ENCODE peak calls at places on chromosomes 11 and 22, in five cellular contexts. One of them, this sample, is unnamed.

GRCh38 chr11:17481905-17482304 is 5.3 kb upstream of the ABCC8 start:
- DNase-seq in K562: no peak
- DNase-seq in adrenal gland: no peak
- DNase-seq in SJCRH30: no peak
- DNase-seq in fibroblast of lung: no peak
- DNase-seq in this sample: no peak

GRCh38 chr11:8693555-8693954 is 11.0 kb downstream of the RPL27A start:
- DNase-seq in K562: no peak
- DNase-seq in adrenal gland: no peak
- DNase-seq in SJCRH30: no peak
- DNase-seq in fibroblast of lung: no peak
- DNase-seq in this sample: no peak

GRCh38 chr11:102237096-102237735 is 80.1 kb upstream of the BIRC3 start:
- DNase-seq in K562: no peak
- DNase-seq in adrenal gland: no peak
- DNase-seq in SJCRH30: peak; percentile 34
- DNase-seq in fibroblast of lung: peak; percentile 89
- DNase-seq in this sample: no peak

GRCh38 chr11:64998690-64999431 is 2.1 kb upstream of the BATF2 start:
- DNase-seq in K562: no peak
- DNase-seq in adrenal gland: no peak
- DNase-seq in SJCRH30: no peak
- DNase-seq in fibroblast of lung: no peak
- DNase-seq in this sample: no peak

GRCh38 chr11:17714356-17714854 is 5.0 kb upstream of the MYOD1 start:
- DNase-seq in K562: no peak
- DNase-seq in adrenal gland: no peak
- DNase-seq in SJCRH30: peak; percentile 99
- DNase-seq in fibroblast of lung: no peak
- DNase-seq in this sample: no peak

GRCh38 chr22:49604732-49605302 is 222.9 kb downstream of the BRD1 start:
- DNase-seq in K562: no peak
- DNase-seq in adrenal gland: no peak
- DNase-seq in SJCRH30: no peak
- DNase-seq in fibroblast of lung: no peak
- DNase-seq in this sample: no peak

GRCh38 chr22:44260216-44261035 is 52.3 kb downstream of the SHISAL1 start:
- DNase-seq in K562: no peak
- DNase-seq in adrenal gland: no peak
- DNase-seq in SJCRH30: no peak
- DNase-seq in fibroblast of lung: no peak
- DNase-seq in this sample: no peak

GRCh38 chr22:50672471-50673230 is at the start of gene SHANK3:
- DNase-seq in K562: no peak
- DNase-seq in adrenal gland: peak; percentile 57
- DNase-seq in SJCRH30: no peak
- DNase-seq in fibroblast of lung: no peak
- DNase-seq in this sample: no peak

GRCh38 chr22:42912049-42912448 is 55.0 kb upstream of the ARFGAP3 start:
- DNase-seq in K562: no peak
- DNase-seq in adrenal gland: no peak
- DNase-seq in SJCRH30: no peak
- DNase-seq in fibroblast of lung: no peak
- DNase-seq in this sample: no peak
- H3K27ac ChIP-seq in K562: no peak overlapping the region
- H3K27ac ChIP-seq in adrenal gland: peak overlapping the region; percentile 0
- H3K27ac ChIP-seq in SJCRH30: no peak overlapping the region
- H3K27ac ChIP-seq in fibroblast of lung: no peak overlapping the region
- H3K27ac ChIP-seq in this sample: no peak overlapping the region

GRCh38 chr11:2149471-2150205 is 10.4 kb upstream of the IGF2 start:
- DNase-seq in K562: no peak
- DNase-seq in adrenal gland: no peak
- DNase-seq in SJCRH30: no peak
- DNase-seq in fibroblast of lung: no peak
- DNase-seq in this sample: no peak
- H3K27me3 ChIP-seq in K562: peaks cover 55% of the 10 kb centered on the region
- H3K27me3 ChIP-seq in adrenal gland: peaks cover 20% of the 10 kb centered on the region
- H3K27me3 ChIP-seq in SJCRH30: no peaks in the 10 kb centered on the region
- H3K27me3 ChIP-seq in fibroblast of lung: peaks cover 19% of the 10 kb centered on the region
- H3K27me3 ChIP-seq in this sample: peaks cover 38% of the 10 kb centered on the region

DNA sequence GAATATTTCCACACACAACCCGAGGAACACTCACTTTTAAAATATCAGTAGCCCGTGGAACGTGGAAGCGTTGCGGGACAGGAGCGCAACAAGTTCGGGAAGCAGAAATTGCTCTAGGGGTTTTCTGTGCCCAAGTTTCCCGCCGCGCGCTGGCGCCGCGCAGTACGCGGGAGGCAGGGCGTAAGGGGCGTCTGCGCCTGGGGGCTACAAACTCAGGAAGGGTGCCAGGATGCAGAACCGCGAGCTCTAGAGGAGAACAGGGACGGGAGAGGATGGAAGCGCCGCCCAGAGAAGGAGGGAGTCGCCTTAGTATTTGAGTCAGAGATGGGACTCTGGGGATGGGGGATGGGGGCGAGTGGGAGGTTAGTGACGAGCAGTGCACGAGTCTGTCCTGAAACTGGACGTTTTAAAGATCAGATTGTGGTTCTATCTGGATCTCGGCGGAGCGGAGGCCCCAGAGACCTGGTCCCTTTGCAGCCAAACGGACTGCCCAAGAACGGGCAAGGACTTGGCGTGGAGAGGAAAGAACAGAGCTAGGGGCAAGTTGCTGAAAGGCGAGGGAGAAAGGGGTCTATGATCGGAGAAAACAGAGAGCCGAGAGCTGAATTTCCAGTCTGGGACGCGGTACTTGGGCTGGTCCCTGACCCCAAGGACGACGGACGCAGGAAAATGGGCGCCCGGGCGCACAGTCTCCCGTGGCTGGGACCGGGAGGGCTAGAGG is 4.7 kb downstream of the BSX start:
- DNase-seq in K562: no peak
- DNase-seq in adrenal gland: no peak
- DNase-seq in SJCRH30: no peak
- DNase-seq in fibroblast of lung: no peak
- DNase-seq in this sample: no peak
- H3K4me3 ChIP-seq in K562: no peak overlapping the region
- H3K4me3 ChIP-seq in adrenal gland: no peak overlapping the region
- H3K4me3 ChIP-seq in SJCRH30: no peak overlapping the region
- H3K4me3 ChIP-seq in fibroblast of lung: no peak overlapping the region
- H3K4me3 ChIP-seq in this sample: no peak overlapping the region

GRCh38 chr11:130525307-130525706 is 76.9 kb downstream of the ADAMTS15 start:
- DNase-seq in K562: no peak
- DNase-seq in adrenal gland: no peak
- DNase-seq in SJCRH30: no peak
- DNase-seq in fibroblast of lung: no peak
- DNase-seq in this sample: no peak

GRCh38 chr11:130524132-130524790 is 75.8 kb downstream of the ADAMTS15 start:
- DNase-seq in K562: no peak
- DNase-seq in adrenal gland: no peak
- DNase-seq in SJCRH30: no peak
- DNase-seq in fibroblast of lung: no peak
- DNase-seq in this sample: no peak

GRCh38 chr11:130522284-130522961 is 74.0 kb downstream of the ADAMTS15 start:
- DNase-seq in K562: peak; percentile 79
- DNase-seq in adrenal gland: peak; percentile 97
- DNase-seq in SJCRH30: peak; percentile 80
- DNase-seq in fibroblast of lung: peak; percentile 95
- DNase-seq in this sample: no peak

GRCh38 chr11:130523609-130524008 is 75.2 kb downstream of the ADAMTS15 start:
- DNase-seq in K562: no peak
- DNase-seq in adrenal gland: no peak
- DNase-seq in SJCRH30: no peak
- DNase-seq in fibroblast of lung: peak; percentile 96
- DNase-seq in this sample: no peak

DNA sequence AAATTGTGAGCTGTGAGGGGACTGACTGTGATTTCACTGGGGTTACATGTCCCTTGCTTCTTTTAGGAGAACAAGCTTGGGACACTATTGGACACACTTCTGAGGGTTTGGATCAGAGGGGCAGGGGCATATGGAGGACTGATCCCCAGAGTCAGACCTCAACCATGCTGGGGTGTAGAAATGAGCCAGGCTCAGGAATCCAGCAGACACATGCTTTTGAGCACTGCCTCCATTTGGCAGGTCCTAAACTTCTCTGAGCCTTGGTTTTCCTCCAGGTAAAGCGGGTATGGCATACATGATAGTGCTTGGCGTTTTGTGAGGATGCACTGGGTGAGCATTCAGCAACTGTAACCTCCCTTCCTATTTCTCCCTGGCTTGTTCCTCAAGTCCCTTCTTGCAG is 74.7 kb downstream of the ADAMTS15 start:
- DNase-seq in K562: no peak
- DNase-seq in adrenal gland: no peak
- DNase-seq in SJCRH30: no peak
- DNase-seq in fibroblast of lung: peak; percentile 24
- DNase-seq in this sample: no peak
- H3K27ac ChIP-seq in K562: no peak overlapping the region
- H3K27ac ChIP-seq in adrenal gland: peak overlapping the region; percentile 90
- H3K27ac ChIP-seq in SJCRH30: peak overlapping the region; percentile 68
- H3K27ac ChIP-seq in fibroblast of lung: peak overlapping the region; percentile 84
- H3K27ac ChIP-seq in this sample: no peak overlapping the region

DNA sequence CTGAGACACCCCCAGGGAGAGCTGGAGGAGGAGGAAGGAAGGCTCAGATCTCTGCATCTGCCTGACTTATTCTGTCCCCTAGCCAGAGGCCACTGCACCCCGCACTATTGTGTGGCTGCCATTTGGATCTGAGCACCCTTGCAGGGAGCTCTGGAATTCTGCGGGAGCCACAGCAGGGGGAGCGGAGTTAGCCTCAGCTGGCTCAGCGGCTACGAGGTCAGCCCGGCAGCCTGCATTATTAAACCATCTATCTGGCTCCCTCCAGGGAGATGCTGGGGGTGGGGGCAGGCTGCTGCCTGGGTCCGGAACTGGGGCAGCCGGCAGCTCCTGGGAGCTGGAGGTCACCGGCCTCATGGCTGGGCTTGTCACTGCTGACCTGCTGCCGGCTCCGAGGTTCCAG is 6.5 kb upstream of the ELFN2 start:
- DNase-seq in K562: no peak
- DNase-seq in adrenal gland: peak; percentile 14
- DNase-seq in SJCRH30: no peak
- DNase-seq in fibroblast of lung: peak; percentile 65
- DNase-seq in this sample: no peak
- H3K27me3 ChIP-seq in K562: peaks cover 43% of the 10 kb centered on the region
- H3K27me3 ChIP-seq in adrenal gland: peaks cover 20% of the 10 kb centered on the region
- H3K27me3 ChIP-seq in SJCRH30: no peaks in the 10 kb centered on the region
- H3K27me3 ChIP-seq in fibroblast of lung: peaks cover 4% of the 10 kb centered on the region
- H3K27me3 ChIP-seq in this sample: peaks cover 2% of the 10 kb centered on the region

DNA sequence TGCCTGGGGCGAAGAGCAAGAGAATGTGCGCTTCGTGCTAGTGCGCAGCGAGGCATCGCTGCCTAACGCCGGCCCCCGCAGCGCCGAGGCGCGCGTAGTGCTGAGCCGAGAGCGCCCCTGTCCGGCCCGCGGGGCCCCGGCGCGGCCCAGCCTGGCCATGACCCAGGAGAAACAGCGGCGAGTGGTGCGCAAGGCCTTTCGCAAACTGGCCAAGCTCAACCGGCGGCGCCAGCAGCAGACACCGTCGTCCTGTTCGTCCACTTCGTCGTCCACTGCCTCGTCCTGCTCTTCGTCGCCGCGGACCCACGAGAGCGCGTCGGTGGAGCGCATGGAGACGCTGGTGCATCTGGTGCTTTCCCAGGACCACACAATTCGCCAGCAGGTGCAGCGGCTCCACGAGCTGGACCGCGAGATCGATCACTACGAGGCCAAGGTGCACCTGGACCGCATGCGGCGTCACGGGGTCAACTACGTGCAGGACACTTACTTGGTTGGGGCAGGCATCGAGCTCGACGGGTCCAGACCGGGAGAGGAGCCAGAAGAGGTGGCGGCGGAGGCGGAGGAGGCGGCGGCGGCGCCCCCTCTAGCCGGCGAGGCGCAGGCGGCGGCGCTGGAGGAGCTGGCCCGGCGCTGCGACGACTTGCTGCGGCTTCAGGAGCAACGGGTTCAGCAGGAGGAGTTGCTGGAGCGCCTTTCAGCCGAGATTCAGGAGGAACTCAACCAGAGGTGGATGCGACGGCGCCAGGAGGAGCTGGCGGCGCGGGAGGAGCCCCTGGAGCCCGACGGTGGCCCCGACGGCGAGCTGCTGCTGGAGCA is 1.0 kb downstream of the RASSF10 start:
- DNase-seq in K562: no peak
- DNase-seq in adrenal gland: no peak
- DNase-seq in SJCRH30: no peak
- DNase-seq in fibroblast of lung: peak; percentile 50
- DNase-seq in this sample: no peak
- H3K4me3 ChIP-seq in K562: no peak overlapping the region
- H3K4me3 ChIP-seq in adrenal gland: no peak overlapping the region
- H3K4me3 ChIP-seq in SJCRH30: no peak overlapping the region
- H3K4me3 ChIP-seq in fibroblast of lung: no peak overlapping the region
- H3K4me3 ChIP-seq in this sample: no peak overlapping the region

GRCh38 chr11:66626926-66627325 is 10.5 kb downstream of the RBM14 start:
- DNase-seq in K562: no peak
- DNase-seq in adrenal gland: peak; percentile 36
- DNase-seq in SJCRH30: no peak
- DNase-seq in fibroblast of lung: no peak
- DNase-seq in this sample: no peak
- H3K27ac ChIP-seq in K562: no peak overlapping the region
- H3K27ac ChIP-seq in adrenal gland: no peak overlapping the region
- H3K27ac ChIP-seq in SJCRH30: no peak overlapping the region
- H3K27ac ChIP-seq in fibroblast of lung: no peak overlapping the region
- H3K27ac ChIP-seq in this sample: no peak overlapping the region